ENCODE peak calls at places on chromosomes 3 and 15, in six cellular contexts. T is GM12865, F is breast epithelium, N is brain microvascular endothelial cell, S is AG09309, R is NB4. L is an unnamed sample.

GRCh38 chr15:72890043-72890442 is 106.5 kb upstream of the ADPGK start:
- DNase-seq in T (no peak), F (no peak), N (no peak), S (no peak), R (no peak), L (no peak)

GRCh38 chr3:169575381-169575780 is 88.1 kb downstream of the MECOM start:
- DNase-seq in T (no peak), F (no peak), N (peak; percentile 34), S (no peak), R (no peak), L (no peak)

GRCh38 chr3:110783541-110783940 is 288.1 kb upstream of the NECTIN3 start:
- DNase-seq in T (no peak), F (no peak), N (no peak), S (no peak), R (no peak), L (no peak)

GRCh38 chr15:88644741-88645140 is 5.9 kb downstream of the ISG20 start:
- DNase-seq in T (no peak), F (no peak), N (no peak), S (no peak), R (no peak), L (no peak)

GRCh38 chr3:175571096-175571495 is 712.0 kb downstream of the NAALADL2 start:
- DNase-seq in T (no peak), F (no peak), N (no peak), S (no peak), R (no peak), L (no peak)

GRCh38 chr3:124142389-124142970 is 150.6 kb upstream of the ROPN1 start:
- DNase-seq in T (no peak), F (no peak), N (no peak), S (no peak), R (no peak), L (no peak)

GRCh38 chr3:133561682-133562081 is 11.8 kb upstream of the CDV3 start:
- DNase-seq in T (peak; percentile 41), F (no peak), N (no peak), S (no peak), R (no peak), L (no peak)

GRCh38 chr3:116445291-116445841 is at the start of gene LSAMP:
- DNase-seq in T (no peak), F (no peak), N (no peak), S (no peak), R (no peak), L (no peak)

GRCh38 chr3:67654832-67655152 is 380 bp upstream of the SUCLG2 start:
- DNase-seq in T (no peak), F (no peak), N (no peak), S (no peak), R (no peak), L (no peak)

GRCh38 chr3:69855436-69856162 is 116.3 kb downstream of the MITF start:
- DNase-seq in T (no peak), F (no peak), N (peak; percentile 82), S (no peak), R (peak; percentile 2), L (no peak)

GRCh38 chr3:143274291-143274690 is 154.7 kb downstream of the CHST2 start:
- DNase-seq in T (no peak), F (no peak), N (no peak), S (no peak), R (no peak), L (no peak)

GRCh38 chr15:34737379-34737928 is 17.3 kb downstream of the GJD2 start:
- DNase-seq in T (no peak), F (no peak), N (no peak), S (no peak), R (no peak), L (no peak)

GRCh38 chr3:39250116-39250747 is 29.6 kb downstream of the CX3CR1 start:
- DNase-seq in T (no peak), F (no peak), N (no peak), S (peak; percentile 7), R (peak; percentile 81), L (no peak)

GRCh38 chr3:88075061-88075460 is 16.0 kb downstream of the ZNF654 start:
- DNase-seq in T (no peak), F (no peak), N (no peak), S (no peak), R (no peak), L (no peak)

GRCh38 chr3:160842021-160843005 is 86.3 kb downstream of the PPM1L start:
- DNase-seq in T (no peak), F (no peak), N (no peak), S (no peak), R (no peak), L (no peak)

GRCh38 chr15:89179966-89180875 is 41.2 kb downstream of the RLBP1 start:
- DNase-seq in T (peak; percentile 68), F (no peak), N (peak; percentile 40), S (peak; percentile 51), R (no peak), L (no peak)

GRCh38 chr3:141482250-141482937 is 4.4 kb upstream of the RASA2 start:
- DNase-seq in T (no peak), F (no peak), N (peak; percentile 87), S (peak; percentile 72), R (peak; percentile 68), L (no peak)

GRCh38 chr3:118714800-118715199 is 319.8 kb downstream of the IGSF11 start:
- DNase-seq in T (no peak), F (no peak), N (no peak), S (no peak), R (no peak), L (no peak)

GRCh38 chr15:84400017-84400740 is 164.6 kb downstream of the GOLGA6L4 start:
- DNase-seq in T (no peak), F (no peak), N (no peak), S (no peak), R (no peak), L (no peak)

GRCh38 chr3:33433843-33434242 is 6.4 kb downstream of the UBP1 start:
- DNase-seq in T (no peak), F (no peak), N (no peak), S (no peak), R (no peak), L (no peak)

GRCh38 chr15:81106560-81106959 is 27.5 kb upstream of the CFAP161 start:
- DNase-seq in T (peak; percentile 60), F (no peak), N (peak; percentile 79), S (peak; percentile 65), R (peak; percentile 64), L (peak; percentile 42)

GRCh38 chr15:31799711-31800321 is 230.5 kb upstream of the CHRNA7 start:
- DNase-seq in T (peak; percentile 89), F (no peak), N (no peak), S (no peak), R (no peak), L (no peak)

GRCh38 chr15:55279746-55280351 is 9.8 kb downstream of the RAB27A start:
- DNase-seq in T (peak; percentile 97), F (no peak), N (peak; percentile 92), S (peak; percentile 80), R (peak; percentile 86), L (no peak)

GRCh38 chr15:99454941-99455795 is 110.6 kb upstream of the MEF2A start:
- DNase-seq in T (no peak), F (no peak), N (peak; percentile 96), S (peak; percentile 71), R (peak; percentile 39), L (peak; percentile 68)

GRCh38 chr3:114362815-114363214 is 69.0 kb downstream of the TIGIT start:
- DNase-seq in T (peak; percentile 28), F (no peak), N (no peak), S (no peak), R (peak; percentile 15), L (no peak)

GRCh38 chr3:118436863-118437262 is 597.8 kb downstream of the IGSF11 start:
- DNase-seq in T (no peak), F (no peak), N (no peak), S (no peak), R (no peak), L (no peak)

GRCh38 chr3:183818706-183819624 is 6.4 kb downstream of the MAP6D1 start:
- DNase-seq in T (no peak), F (no peak), N (no peak), S (no peak), R (no peak), L (no peak)
- H3K4me3 ChIP-seq in T (no peak overlapping the region), F (no peak overlapping the region), N (no peak overlapping the region), S (no peak overlapping the region), R (no peak overlapping the region), L (no peak overlapping the region)

GRCh38 chr3:99505200-99505599 is 133.2 kb upstream of the COL8A1 start:
- DNase-seq in T (peak; percentile 45), F (no peak), N (no peak), S (no peak), R (no peak), L (no peak)

GRCh38 chr3:99504258-99504657 is 134.1 kb upstream of the COL8A1 start:
- DNase-seq in T (no peak), F (no peak), N (peak; percentile 57), S (no peak), R (no peak), L (no peak)

GRCh38 chr3:99502871-99503270 is 135.5 kb upstream of the COL8A1 start:
- DNase-seq in T (peak; percentile 21), F (no peak), N (no peak), S (no peak), R (no peak), L (no peak)

GRCh38 chr3:99503350-99503749 is 135.0 kb upstream of the COL8A1 start:
- DNase-seq in T (no peak), F (no peak), N (no peak), S (no peak), R (no peak), L (no peak)

GRCh38 chr3:99505646-99506269 is 132.6 kb upstream of the COL8A1 start:
- DNase-seq in T (peak; percentile 94), F (no peak), N (peak; percentile 96), S (peak; percentile 96), R (peak; percentile 89), L (peak; percentile 63)
- H3K4me3 ChIP-seq in T (peak overlapping the region; percentile 6), F (no peak overlapping the region), N (no peak overlapping the region), S (no peak overlapping the region), R (no peak overlapping the region), L (no peak overlapping the region)

GRCh38 chr3:154971341-154971740 is 108.8 kb upstream of the MME start:
- DNase-seq in T (no peak), F (no peak), N (no peak), S (peak; percentile 52), R (no peak), L (no peak)
- H3K4me3 ChIP-seq in T (no peak overlapping the region), F (peak overlapping the region; percentile 2), N (no peak overlapping the region), S (no peak overlapping the region), R (no peak overlapping the region), L (no peak overlapping the region)

DNA sequence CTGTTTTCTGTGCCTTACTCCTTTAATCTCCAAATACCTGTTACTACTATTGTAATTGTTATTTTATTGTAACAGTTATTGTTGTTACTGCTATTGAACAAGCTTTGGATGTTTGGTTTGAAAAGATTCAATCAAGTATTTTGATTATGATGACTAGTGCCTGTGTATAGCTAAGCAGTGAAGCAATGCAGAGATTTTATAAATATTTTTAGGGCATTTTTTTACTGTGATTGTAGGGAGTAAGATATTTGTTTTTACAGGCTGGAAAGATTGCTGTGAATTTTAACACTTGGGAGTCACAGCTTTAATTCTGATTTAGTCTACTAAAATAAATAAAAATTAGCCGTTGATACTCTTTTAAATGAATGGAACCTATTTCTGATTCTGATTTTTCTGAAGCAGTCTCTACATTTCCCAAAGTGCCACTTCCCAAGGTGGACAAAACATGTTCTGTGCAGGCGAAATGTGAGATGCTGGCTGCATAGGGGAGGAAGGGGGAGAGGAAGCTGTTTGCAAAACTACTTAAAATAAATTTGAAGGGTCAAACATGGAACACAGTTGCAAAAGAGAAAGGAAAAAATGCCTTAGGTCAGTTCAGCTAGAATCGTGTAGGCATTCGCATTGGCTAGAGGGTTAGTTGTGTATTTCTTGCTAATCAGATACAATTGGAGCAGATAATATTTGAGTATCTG is 25.6 kb downstream of the EEFSEC start:
- DNase-seq in T (no peak), F (no peak), N (no peak), S (no peak), R (no peak), L (no peak)
- H3K4me3 ChIP-seq in T (no peak overlapping the region), F (no peak overlapping the region), N (peak overlapping the region; percentile 18), S (no peak overlapping the region), R (no peak overlapping the region), L (no peak overlapping the region)

L was measured in AG04449.